ENCODE peak calls at places on chromosomes 7 and 10, in eight cellular contexts. One of them, this sample, is unnamed.

GRCh38 chr10:93458821-93459257 is 23.3 kb downstream of the MYOF start:
- DNase-seq in CD4-positive, alpha-beta memory T cell: no peak
- DNase-seq in mammary epithelial cell: peak
- DNase-seq in fibroblast of lung: peak
- DNase-seq in brain microvascular endothelial cell: peak
- DNase-seq in bronchial epithelial cell: peak
- DNase-seq in left ventricle myocardium inferior: peak
- DNase-seq in PC-3: peak
- DNase-seq in this sample: no peak

GRCh38 chr7:144975882-144976281 is 140.0 kb upstream of the TPK1 start:
- DNase-seq in fibroblast of lung: no peak
- DNase-seq in left ventricle myocardium inferior: no peak
- DNase-seq in brain microvascular endothelial cell: no peak
- DNase-seq in bronchial epithelial cell: peak
- DNase-seq in mammary epithelial cell: no peak
- DNase-seq in CD4-positive, alpha-beta memory T cell: no peak
- DNase-seq in PC-3: no peak
- DNase-seq in this sample: no peak

GRCh38 chr7:117791877-117792780 is 81.1 kb downstream of the CTTNBP2 start:
- DNase-seq in bronchial epithelial cell: no peak
- DNase-seq in brain microvascular endothelial cell: no peak
- DNase-seq in PC-3: no peak
- DNase-seq in fibroblast of lung: no peak
- DNase-seq in CD4-positive, alpha-beta memory T cell: no peak
- DNase-seq in left ventricle myocardium inferior: no peak
- DNase-seq in mammary epithelial cell: no peak
- DNase-seq in this sample: no peak

GRCh38 chr10:17385066-17385465 is 69.3 kb downstream of the ST8SIA6 start:
- DNase-seq in bronchial epithelial cell: no peak
- DNase-seq in brain microvascular endothelial cell: no peak
- DNase-seq in left ventricle myocardium inferior: no peak
- DNase-seq in PC-3: no peak
- DNase-seq in fibroblast of lung: no peak
- DNase-seq in CD4-positive, alpha-beta memory T cell: no peak
- DNase-seq in mammary epithelial cell: no peak
- DNase-seq in this sample: no peak

GRCh38 chr7:150405584-150406310 is 26.6 kb downstream of the ZNF775 start:
- DNase-seq in left ventricle myocardium inferior: no peak
- DNase-seq in CD4-positive, alpha-beta memory T cell: no peak
- DNase-seq in brain microvascular endothelial cell: peak
- DNase-seq in mammary epithelial cell: no peak
- DNase-seq in fibroblast of lung: no peak
- DNase-seq in bronchial epithelial cell: no peak
- DNase-seq in PC-3: no peak
- DNase-seq in this sample: no peak

GRCh38 chr7:117375380-117375779 is 51.9 kb downstream of the ASZ1 start:
- DNase-seq in left ventricle myocardium inferior: no peak
- DNase-seq in fibroblast of lung: peak
- DNase-seq in CD4-positive, alpha-beta memory T cell: no peak
- DNase-seq in PC-3: peak
- DNase-seq in bronchial epithelial cell: peak
- DNase-seq in mammary epithelial cell: peak
- DNase-seq in brain microvascular endothelial cell: no peak
- DNase-seq in this sample: no peak

GRCh38 chr10:43124574-43125273 is 13.5 kb upstream of the CSGALNACT2 start:
- DNase-seq in CD4-positive, alpha-beta memory T cell: no peak
- DNase-seq in fibroblast of lung: no peak
- DNase-seq in PC-3: no peak
- DNase-seq in left ventricle myocardium inferior: no peak
- DNase-seq in mammary epithelial cell: no peak
- DNase-seq in bronchial epithelial cell: no peak
- DNase-seq in brain microvascular endothelial cell: no peak
- DNase-seq in this sample: no peak

GRCh38 chr7:107751113-107751512 is 7.2 kb downstream of the CBLL1 start:
- DNase-seq in brain microvascular endothelial cell: no peak
- DNase-seq in CD4-positive, alpha-beta memory T cell: no peak
- DNase-seq in fibroblast of lung: no peak
- DNase-seq in bronchial epithelial cell: no peak
- DNase-seq in left ventricle myocardium inferior: no peak
- DNase-seq in PC-3: no peak
- DNase-seq in mammary epithelial cell: no peak
- DNase-seq in this sample: no peak

GRCh38 chr7:78317371-78317770 is 518.8 kb downstream of the PHTF2 start:
- DNase-seq in fibroblast of lung: no peak
- DNase-seq in mammary epithelial cell: no peak
- DNase-seq in left ventricle myocardium inferior: no peak
- DNase-seq in bronchial epithelial cell: no peak
- DNase-seq in CD4-positive, alpha-beta memory T cell: no peak
- DNase-seq in PC-3: no peak
- DNase-seq in brain microvascular endothelial cell: no peak
- DNase-seq in this sample: no peak

GRCh38 chr7:44122529-44122928 is 819 bp downstream of the POLD2 start:
- DNase-seq in PC-3: no peak
- DNase-seq in left ventricle myocardium inferior: no peak
- DNase-seq in fibroblast of lung: no peak
- DNase-seq in CD4-positive, alpha-beta memory T cell: no peak
- DNase-seq in mammary epithelial cell: no peak
- DNase-seq in bronchial epithelial cell: no peak
- DNase-seq in brain microvascular endothelial cell: no peak
- DNase-seq in this sample: no peak

GRCh38 chr7:123057926-123058325 is 62.4 kb upstream of the TAS2R16 start:
- DNase-seq in PC-3: no peak
- DNase-seq in brain microvascular endothelial cell: no peak
- DNase-seq in bronchial epithelial cell: no peak
- DNase-seq in left ventricle myocardium inferior: no peak
- DNase-seq in fibroblast of lung: no peak
- DNase-seq in CD4-positive, alpha-beta memory T cell: no peak
- DNase-seq in mammary epithelial cell: no peak
- DNase-seq in this sample: no peak

GRCh38 chr7:114919587-114919986 is 2.3 kb upstream of the MDFIC start:
- DNase-seq in brain microvascular endothelial cell: no peak
- DNase-seq in CD4-positive, alpha-beta memory T cell: no peak
- DNase-seq in mammary epithelial cell: no peak
- DNase-seq in bronchial epithelial cell: no peak
- DNase-seq in PC-3: no peak
- DNase-seq in left ventricle myocardium inferior: no peak
- DNase-seq in fibroblast of lung: no peak
- DNase-seq in this sample: no peak

GRCh38 chr10:124731551-124731950 is 12.6 kb downstream of the FAM53B start:
- DNase-seq in left ventricle myocardium inferior: no peak
- DNase-seq in bronchial epithelial cell: no peak
- DNase-seq in fibroblast of lung: no peak
- DNase-seq in brain microvascular endothelial cell: no peak
- DNase-seq in PC-3: no peak
- DNase-seq in mammary epithelial cell: no peak
- DNase-seq in CD4-positive, alpha-beta memory T cell: no peak
- DNase-seq in this sample: no peak

GRCh38 chr10:124735491-124736286 is 8.5 kb downstream of the FAM53B start:
- DNase-seq in PC-3: no peak
- DNase-seq in mammary epithelial cell: no peak
- DNase-seq in bronchial epithelial cell: no peak
- DNase-seq in fibroblast of lung: no peak
- DNase-seq in brain microvascular endothelial cell: no peak
- DNase-seq in left ventricle myocardium inferior: no peak
- DNase-seq in CD4-positive, alpha-beta memory T cell: no peak
- DNase-seq in this sample: no peak

GRCh38 chr10:124734311-124735166 is 9.6 kb downstream of the FAM53B start:
- DNase-seq in bronchial epithelial cell: no peak
- DNase-seq in brain microvascular endothelial cell: no peak
- DNase-seq in fibroblast of lung: no peak
- DNase-seq in PC-3: no peak
- DNase-seq in CD4-positive, alpha-beta memory T cell: no peak
- DNase-seq in left ventricle myocardium inferior: no peak
- DNase-seq in mammary epithelial cell: no peak
- DNase-seq in this sample: peak

GRCh38 chr10:124732931-124733536 is 11.1 kb downstream of the FAM53B start:
- DNase-seq in brain microvascular endothelial cell: peak
- DNase-seq in fibroblast of lung: no peak
- DNase-seq in bronchial epithelial cell: peak
- DNase-seq in PC-3: no peak
- DNase-seq in mammary epithelial cell: peak
- DNase-seq in left ventricle myocardium inferior: peak
- DNase-seq in CD4-positive, alpha-beta memory T cell: peak
- DNase-seq in this sample: no peak

DNA sequence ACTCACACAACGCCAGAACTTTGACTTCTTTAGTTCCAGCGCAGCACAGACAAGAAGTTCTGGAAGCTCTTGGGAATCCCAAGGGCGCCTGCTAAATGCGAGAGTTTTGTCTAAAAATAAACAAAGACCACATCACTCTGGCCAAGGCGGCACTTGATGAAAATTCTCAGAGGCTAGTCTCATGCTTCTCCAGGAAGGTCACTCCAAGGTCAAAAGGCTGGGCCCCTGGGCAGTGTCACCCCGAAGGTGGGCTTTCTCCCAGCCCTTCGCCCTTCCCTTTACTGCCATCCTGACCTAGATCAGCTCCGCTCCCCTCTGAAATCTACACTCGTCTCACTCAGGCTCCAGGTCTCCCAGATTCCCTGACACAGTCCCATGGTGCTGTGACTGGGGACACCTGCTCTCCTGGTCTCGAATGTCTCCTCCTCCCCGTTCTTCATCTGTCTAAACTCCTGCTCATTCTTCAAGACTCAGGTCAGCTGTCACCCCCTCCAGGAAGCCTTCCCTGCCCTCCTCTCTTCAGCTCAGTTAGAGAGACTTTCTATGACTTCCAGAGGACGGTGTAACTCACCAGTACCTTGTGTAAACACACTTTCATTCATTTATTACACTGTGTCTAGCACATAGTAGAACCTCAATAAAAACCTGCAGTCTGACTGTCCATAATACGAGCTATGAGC is 10.5 kb downstream of the FAM53B start:
- DNase-seq in left ventricle myocardium inferior: no peak
- DNase-seq in brain microvascular endothelial cell: no peak
- DNase-seq in fibroblast of lung: no peak
- DNase-seq in bronchial epithelial cell: no peak
- DNase-seq in PC-3: no peak
- DNase-seq in CD4-positive, alpha-beta memory T cell: no peak
- DNase-seq in mammary epithelial cell: no peak
- DNase-seq in this sample: no peak
- H3K4me3 ChIP-seq in left ventricle myocardium inferior: peak
- H3K4me3 ChIP-seq in brain microvascular endothelial cell: no peak
- H3K4me3 ChIP-seq in fibroblast of lung: no peak
- H3K4me3 ChIP-seq in bronchial epithelial cell: no peak
- H3K4me3 ChIP-seq in PC-3: no peak
- H3K4me3 ChIP-seq in CD4-positive, alpha-beta memory T cell: peak
- H3K4me3 ChIP-seq in mammary epithelial cell: no peak
- H3K4me3 ChIP-seq in this sample: peak

DNA sequence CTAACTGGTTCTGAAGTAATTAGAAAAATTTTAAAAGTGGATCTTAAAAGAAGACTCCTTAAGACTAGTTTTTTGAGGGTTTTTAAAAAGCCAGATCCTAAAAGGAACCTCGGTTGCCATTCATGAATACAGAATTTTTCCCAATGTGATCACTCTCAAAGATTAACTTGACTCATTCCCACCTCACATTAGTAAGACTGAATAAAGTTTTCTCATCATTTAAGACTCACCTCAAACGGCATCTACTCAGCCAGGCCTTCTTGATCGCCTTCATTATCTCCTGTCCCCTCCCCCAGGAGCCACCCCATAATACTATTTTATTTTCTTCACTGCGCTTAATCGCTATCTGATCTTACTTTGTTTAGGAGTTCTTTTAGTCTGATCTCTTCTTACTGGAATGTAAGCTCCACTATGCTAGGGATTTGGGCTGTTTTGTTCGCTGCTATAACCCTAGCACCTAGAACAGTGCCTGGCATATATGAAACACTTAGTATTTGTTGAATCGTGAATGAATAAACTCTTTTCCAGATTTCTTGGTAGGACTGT is 55.9 kb upstream of the PCGF5 start:
- DNase-seq in brain microvascular endothelial cell: peak
- DNase-seq in fibroblast of lung: no peak
- DNase-seq in PC-3: peak
- DNase-seq in CD4-positive, alpha-beta memory T cell: no peak
- DNase-seq in mammary epithelial cell: no peak
- DNase-seq in left ventricle myocardium inferior: no peak
- DNase-seq in bronchial epithelial cell: peak
- DNase-seq in this sample: no peak
- H3K4me3 ChIP-seq in brain microvascular endothelial cell: peak
- H3K4me3 ChIP-seq in fibroblast of lung: no peak
- H3K4me3 ChIP-seq in PC-3: peak
- H3K4me3 ChIP-seq in CD4-positive, alpha-beta memory T cell: peak
- H3K4me3 ChIP-seq in mammary epithelial cell: no peak
- H3K4me3 ChIP-seq in left ventricle myocardium inferior: peak
- H3K4me3 ChIP-seq in bronchial epithelial cell: no peak
- H3K4me3 ChIP-seq in this sample: peak

GRCh38 chr7:155809947-155810606 is 2.2 kb downstream of the SHH start:
- DNase-seq in left ventricle myocardium inferior: no peak
- DNase-seq in CD4-positive, alpha-beta memory T cell: no peak
- DNase-seq in bronchial epithelial cell: no peak
- DNase-seq in fibroblast of lung: no peak
- DNase-seq in PC-3: no peak
- DNase-seq in mammary epithelial cell: no peak
- DNase-seq in brain microvascular endothelial cell: no peak
- DNase-seq in this sample: no peak
- H3K4me3 ChIP-seq in left ventricle myocardium inferior: peak
- H3K4me3 ChIP-seq in CD4-positive, alpha-beta memory T cell: no peak
- H3K4me3 ChIP-seq in bronchial epithelial cell: no peak
- H3K4me3 ChIP-seq in fibroblast of lung: no peak
- H3K4me3 ChIP-seq in PC-3: peak
- H3K4me3 ChIP-seq in mammary epithelial cell: no peak
- H3K4me3 ChIP-seq in brain microvascular endothelial cell: no peak
- H3K4me3 ChIP-seq in this sample: no peak

GRCh38 chr10:7529638-7530037 is 118.8 kb upstream of the SFMBT2 start:
- DNase-seq in brain microvascular endothelial cell: no peak
- DNase-seq in left ventricle myocardium inferior: no peak
- DNase-seq in bronchial epithelial cell: peak
- DNase-seq in mammary epithelial cell: peak
- DNase-seq in fibroblast of lung: no peak
- DNase-seq in CD4-positive, alpha-beta memory T cell: no peak
- DNase-seq in PC-3: peak
- DNase-seq in this sample: no peak

GRCh38 chr10:7527468-7527867 is 116.6 kb upstream of the SFMBT2 start:
- DNase-seq in CD4-positive, alpha-beta memory T cell: no peak
- DNase-seq in fibroblast of lung: no peak
- DNase-seq in mammary epithelial cell: no peak
- DNase-seq in bronchial epithelial cell: no peak
- DNase-seq in brain microvascular endothelial cell: no peak
- DNase-seq in left ventricle myocardium inferior: no peak
- DNase-seq in PC-3: no peak
- DNase-seq in this sample: no peak

GRCh38 chr10:7523656-7524055 is 112.8 kb upstream of the SFMBT2 start:
- DNase-seq in bronchial epithelial cell: no peak
- DNase-seq in left ventricle myocardium inferior: no peak
- DNase-seq in brain microvascular endothelial cell: no peak
- DNase-seq in mammary epithelial cell: peak
- DNase-seq in CD4-positive, alpha-beta memory T cell: no peak
- DNase-seq in PC-3: peak
- DNase-seq in fibroblast of lung: no peak
- DNase-seq in this sample: no peak

GRCh38 chr10:7525314-7526016 is 114.6 kb upstream of the SFMBT2 start:
- DNase-seq in PC-3: peak
- DNase-seq in brain microvascular endothelial cell: peak
- DNase-seq in mammary epithelial cell: peak
- DNase-seq in bronchial epithelial cell: peak
- DNase-seq in fibroblast of lung: peak
- DNase-seq in CD4-positive, alpha-beta memory T cell: peak
- DNase-seq in left ventricle myocardium inferior: no peak
- DNase-seq in this sample: peak

DNA sequence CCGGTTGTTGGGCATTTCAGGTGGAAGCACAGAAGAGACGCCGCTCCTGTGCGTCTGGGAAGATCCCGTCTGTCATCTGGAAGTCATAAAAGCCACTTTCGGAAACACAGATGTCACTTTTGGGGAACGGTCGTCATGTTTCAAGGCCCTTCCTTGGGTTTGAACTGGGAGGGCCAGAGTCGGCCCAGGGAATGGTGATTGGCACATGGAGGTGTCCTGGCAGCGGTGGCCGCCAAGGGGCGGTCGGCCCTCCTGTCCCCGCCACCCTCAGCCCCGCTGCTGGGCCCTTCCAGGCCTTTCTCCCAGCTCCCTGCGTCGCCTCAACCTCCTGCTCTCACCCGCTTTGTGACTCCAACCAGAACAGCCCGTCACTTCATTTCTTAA is 115.2 kb upstream of the SFMBT2 start:
- DNase-seq in mammary epithelial cell: no peak
- DNase-seq in left ventricle myocardium inferior: no peak
- DNase-seq in PC-3: no peak
- DNase-seq in brain microvascular endothelial cell: no peak
- DNase-seq in bronchial epithelial cell: no peak
- DNase-seq in fibroblast of lung: no peak
- DNase-seq in CD4-positive, alpha-beta memory T cell: no peak
- DNase-seq in this sample: no peak
- H3K4me3 ChIP-seq in mammary epithelial cell: no peak
- H3K4me3 ChIP-seq in left ventricle myocardium inferior: no peak
- H3K4me3 ChIP-seq in PC-3: no peak
- H3K4me3 ChIP-seq in brain microvascular endothelial cell: no peak
- H3K4me3 ChIP-seq in bronchial epithelial cell: no peak
- H3K4me3 ChIP-seq in fibroblast of lung: no peak
- H3K4me3 ChIP-seq in CD4-positive, alpha-beta memory T cell: no peak
- H3K4me3 ChIP-seq in this sample: no peak

This sample was measured in CD8-positive, alpha-beta memory T cell.